ENCODE peak calls at places on chromosomes 3 and 15, in eight cellular contexts. One of them, this sample, is unnamed.
A peak's percentile ranks its signal among the peaks of the same experiment; 100 is the strongest.

GRCh38 chr15:29570931-29571727 is 251.1 kb downstream of the TJP1 start:
- DNase-seq in A549: peak; percentile 44
- DNase-seq in left ventricle myocardium inferior: no peak
- DNase-seq in tibial nerve: no peak
- DNase-seq in fibroblast of lung: peak; percentile 8
- DNase-seq in MM.1S: peak; percentile 58
- DNase-seq in GM23338: peak; percentile 84
- DNase-seq in ascending aorta: no peak
- DNase-seq in this sample: peak; percentile 17

GRCh38 chr15:95304116-95304873 is 1026.2 kb upstream of the NR2F2 start:
- DNase-seq in A549: no peak
- DNase-seq in left ventricle myocardium inferior: no peak
- DNase-seq in tibial nerve: no peak
- DNase-seq in fibroblast of lung: peak; percentile 96
- DNase-seq in MM.1S: no peak
- DNase-seq in GM23338: no peak
- DNase-seq in ascending aorta: no peak
- DNase-seq in this sample: no peak

GRCh38 chr3:67610458-67610857 is 44.0 kb downstream of the SUCLG2 start:
- DNase-seq in A549: peak; percentile 13
- DNase-seq in left ventricle myocardium inferior: no peak
- DNase-seq in tibial nerve: no peak
- DNase-seq in fibroblast of lung: peak; percentile 68
- DNase-seq in MM.1S: no peak
- DNase-seq in GM23338: no peak
- DNase-seq in ascending aorta: no peak
- DNase-seq in this sample: no peak

GRCh38 chr3:184261270-184262165 is at the start of gene CAMK2N2:
- DNase-seq in A549: peak; percentile 83
- DNase-seq in left ventricle myocardium inferior: peak; percentile 46
- DNase-seq in tibial nerve: no peak
- DNase-seq in fibroblast of lung: peak; percentile 38
- DNase-seq in MM.1S: peak; percentile 68
- DNase-seq in GM23338: peak; percentile 83
- DNase-seq in ascending aorta: no peak
- DNase-seq in this sample: peak; percentile 81

GRCh38 chr15:58604455-58604923 is 145.0 kb downstream of the ADAM10 start:
- DNase-seq in A549: no peak
- DNase-seq in left ventricle myocardium inferior: no peak
- DNase-seq in tibial nerve: no peak
- DNase-seq in fibroblast of lung: no peak
- DNase-seq in MM.1S: no peak
- DNase-seq in GM23338: no peak
- DNase-seq in ascending aorta: no peak
- DNase-seq in this sample: no peak

GRCh38 chr3:17387108-17387507 is 355.3 kb downstream of the TBC1D5 start:
- DNase-seq in A549: no peak
- DNase-seq in left ventricle myocardium inferior: no peak
- DNase-seq in tibial nerve: no peak
- DNase-seq in fibroblast of lung: no peak
- DNase-seq in MM.1S: no peak
- DNase-seq in GM23338: no peak
- DNase-seq in ascending aorta: no peak
- DNase-seq in this sample: no peak

GRCh38 chr3:127011270-127011992 is 28.5 kb downstream of the PLXNA1 start:
- DNase-seq in A549: no peak
- DNase-seq in left ventricle myocardium inferior: peak; percentile 46
- DNase-seq in tibial nerve: no peak
- DNase-seq in fibroblast of lung: peak; percentile 84
- DNase-seq in MM.1S: no peak
- DNase-seq in GM23338: no peak
- DNase-seq in ascending aorta: peak; percentile 81
- DNase-seq in this sample: peak; percentile 64

GRCh38 chr15:77786956-77787355 is 154.2 kb upstream of the LINGO1 start:
- DNase-seq in A549: no peak
- DNase-seq in left ventricle myocardium inferior: no peak
- DNase-seq in tibial nerve: no peak
- DNase-seq in fibroblast of lung: no peak
- DNase-seq in MM.1S: no peak
- DNase-seq in GM23338: no peak
- DNase-seq in ascending aorta: no peak
- DNase-seq in this sample: peak; percentile 12

GRCh38 chr15:69946870-69947269 is 150.8 kb downstream of the TLE3 start:
- DNase-seq in A549: no peak
- DNase-seq in left ventricle myocardium inferior: no peak
- DNase-seq in tibial nerve: no peak
- DNase-seq in fibroblast of lung: no peak
- DNase-seq in MM.1S: no peak
- DNase-seq in GM23338: no peak
- DNase-seq in ascending aorta: no peak
- DNase-seq in this sample: no peak

GRCh38 chr15:89728254-89728653 is 22.8 kb downstream of the MESP1 start:
- DNase-seq in A549: no peak
- DNase-seq in left ventricle myocardium inferior: no peak
- DNase-seq in tibial nerve: no peak
- DNase-seq in fibroblast of lung: peak; percentile 14
- DNase-seq in MM.1S: no peak
- DNase-seq in GM23338: no peak
- DNase-seq in ascending aorta: no peak
- DNase-seq in this sample: no peak

GRCh38 chr15:39235084-39235795 is 345.6 kb upstream of the THBS1 start:
- DNase-seq in A549: no peak
- DNase-seq in left ventricle myocardium inferior: no peak
- DNase-seq in tibial nerve: no peak
- DNase-seq in fibroblast of lung: peak; percentile 34
- DNase-seq in MM.1S: no peak
- DNase-seq in GM23338: no peak
- DNase-seq in ascending aorta: no peak
- DNase-seq in this sample: no peak
- H3K4me1 ChIP-seq in A549: peaks cover 3% of the 10 kb centered on the region
- H3K4me1 ChIP-seq in left ventricle myocardium inferior: peaks cover 5% of the 10 kb centered on the region
- H3K4me1 ChIP-seq in tibial nerve: peaks cover 12% of the 10 kb centered on the region
- H3K4me1 ChIP-seq in fibroblast of lung: peaks cover 15% of the 10 kb centered on the region
- H3K4me1 ChIP-seq in MM.1S: no peaks in the 10 kb centered on the region
- H3K4me1 ChIP-seq in GM23338: no peaks in the 10 kb centered on the region
- H3K4me1 ChIP-seq in ascending aorta: no peaks in the 10 kb centered on the region
- H3K4me1 ChIP-seq in this sample: peaks cover 3% of the 10 kb centered on the region

GRCh38 chr3:12959395-12959794 is 113.8 kb downstream of the IQSEC1 start:
- DNase-seq in A549: no peak
- DNase-seq in left ventricle myocardium inferior: no peak
- DNase-seq in tibial nerve: no peak
- DNase-seq in fibroblast of lung: no peak
- DNase-seq in MM.1S: no peak
- DNase-seq in GM23338: no peak
- DNase-seq in ascending aorta: peak; percentile 87
- DNase-seq in this sample: peak; percentile 75
- H3K4me1 ChIP-seq in A549: peaks cover 4% of the 10 kb centered on the region
- H3K4me1 ChIP-seq in left ventricle myocardium inferior: peaks cover 100% of the 10 kb centered on the region
- H3K4me1 ChIP-seq in tibial nerve: peaks cover 99% of the 10 kb centered on the region
- H3K4me1 ChIP-seq in fibroblast of lung: peaks cover 1% of the 10 kb centered on the region
- H3K4me1 ChIP-seq in MM.1S: no peaks in the 10 kb centered on the region
- H3K4me1 ChIP-seq in GM23338: peaks cover 19% of the 10 kb centered on the region
- H3K4me1 ChIP-seq in ascending aorta: peaks cover 60% of the 10 kb centered on the region
- H3K4me1 ChIP-seq in this sample: peaks cover 77% of the 10 kb centered on the region

GRCh38 chr3:152269423-152270144 is 855 bp downstream of the MBNL1 start:
- DNase-seq in A549: peak; percentile 18
- DNase-seq in left ventricle myocardium inferior: no peak
- DNase-seq in tibial nerve: peak; percentile 26
- DNase-seq in fibroblast of lung: peak; percentile 99
- DNase-seq in MM.1S: peak; percentile 62
- DNase-seq in GM23338: peak; percentile 30
- DNase-seq in ascending aorta: peak; percentile 90
- DNase-seq in this sample: peak; percentile 45
- H3K4me1 ChIP-seq in A549: peaks cover 50% of the 10 kb centered on the region
- H3K4me1 ChIP-seq in left ventricle myocardium inferior: peaks cover 88% of the 10 kb centered on the region
- H3K4me1 ChIP-seq in tibial nerve: peaks cover 61% of the 10 kb centered on the region
- H3K4me1 ChIP-seq in fibroblast of lung: peaks cover 17% of the 10 kb centered on the region
- H3K4me1 ChIP-seq in MM.1S: peaks cover 29% of the 10 kb centered on the region
- H3K4me1 ChIP-seq in GM23338: peaks cover 31% of the 10 kb centered on the region
- H3K4me1 ChIP-seq in ascending aorta: no peaks in the 10 kb centered on the region
- H3K4me1 ChIP-seq in this sample: peaks cover 7% of the 10 kb centered on the region

DNA sequence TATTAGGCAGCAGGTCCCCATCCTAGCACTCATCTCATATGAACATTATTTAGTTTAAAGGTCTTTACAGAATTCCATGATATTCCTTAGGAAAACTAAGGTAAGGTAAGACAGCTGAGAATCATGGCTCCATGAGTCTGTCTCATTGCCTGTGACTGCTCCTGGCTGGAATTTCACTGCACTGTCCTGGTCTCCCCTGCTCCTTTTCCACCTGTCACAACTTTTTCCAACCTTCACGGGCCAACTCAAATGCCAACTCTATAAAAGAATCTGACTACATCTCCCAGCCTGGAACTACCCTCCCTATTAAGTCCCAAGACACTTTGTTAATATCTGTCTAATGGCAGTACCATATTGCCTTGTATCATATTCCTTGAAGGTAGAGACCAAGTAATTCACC is 7.6 kb downstream of the CNBP start:
- DNase-seq in A549: no peak
- DNase-seq in left ventricle myocardium inferior: no peak
- DNase-seq in tibial nerve: no peak
- DNase-seq in fibroblast of lung: no peak
- DNase-seq in MM.1S: no peak
- DNase-seq in GM23338: no peak
- DNase-seq in ascending aorta: no peak
- DNase-seq in this sample: no peak
- H3K4me1 ChIP-seq in A549: peaks cover 42% of the 10 kb centered on the region
- H3K4me1 ChIP-seq in left ventricle myocardium inferior: peaks cover 98% of the 10 kb centered on the region
- H3K4me1 ChIP-seq in tibial nerve: peaks cover 99% of the 10 kb centered on the region
- H3K4me1 ChIP-seq in fibroblast of lung: peaks cover 9% of the 10 kb centered on the region
- H3K4me1 ChIP-seq in MM.1S: no peaks in the 10 kb centered on the region
- H3K4me1 ChIP-seq in GM23338: peaks cover 7% of the 10 kb centered on the region
- H3K4me1 ChIP-seq in ascending aorta: peaks cover 27% of the 10 kb centered on the region
- H3K4me1 ChIP-seq in this sample: peaks cover 8% of the 10 kb centered on the region

This sample was measured in right cardiac atrium.